ENCODE peak calls at places on chromosomes 13 and 19, in ten cellular contexts. Y, U, B, M, R, A, J, O, E and W are unnamed samples. For H3K4me1, the result is how much of the 10 kb centered on the place peaks cover.

GRCh38 chr19:49150106-49150943 is 4.9 kb downstream of the HRC start:
- DNase-seq in A (peak), B (peak), J (no peak), U (peak), R (peak), M (peak), O (no peak), E (peak), Y (no peak), W (peak)

GRCh38 chr19:42421591-42422031 is 5.6 kb downstream of the LIPE start:
- DNase-seq in Y (no peak), O (no peak), E (no peak), M (no peak), R (peak), J (no peak), U (no peak), B (peak), A (peak), W (no peak)

GRCh38 chr19:38642176-38642575 is 5.3 kb upstream of the ACTN4 start:
- DNase-seq in E (no peak), A (no peak), B (no peak), J (no peak), O (no peak), M (no peak), U (no peak), Y (no peak), R (no peak), W (no peak)

GRCh38 chr13:96075953-96076543 is 13.9 kb upstream of the HS6ST3 start:
- DNase-seq in R (no peak), B (peak), Y (no peak), J (no peak), E (no peak), U (no peak), M (no peak), A (no peak), O (no peak), W (no peak)

GRCh38 chr13:75760182-75760981 is 124.3 kb downstream of the LMO7 start:
- DNase-seq in B (peak), A (peak), M (no peak), R (no peak), E (no peak), Y (no peak), O (peak), U (no peak), J (peak), W (no peak)

GRCh38 chr19:1516395-1516753 is 3.6 kb upstream of the ADAMTSL5 start:
- DNase-seq in B (no peak), A (no peak), M (no peak), U (no peak), O (no peak), E (no peak), Y (no peak), R (no peak), J (no peak), W (no peak)

GRCh38 chr13:34577051-34577450 is 365.0 kb upstream of the NBEA start:
- DNase-seq in E (no peak), B (no peak), J (no peak), A (peak), R (no peak), M (no peak), U (no peak), O (no peak), Y (no peak), W (no peak)

GRCh38 chr13:98771838-98772611 is 19.6 kb upstream of the SLC15A1 start:
- DNase-seq in A (no peak), Y (no peak), B (no peak), R (no peak), E (no peak), J (no peak), U (no peak), O (no peak), M (no peak), W (no peak)

GRCh38 chr19:1624458-1624857 is 19.2 kb upstream of the UQCR11 start:
- DNase-seq in O (peak), E (peak), J (peak), B (peak), R (peak), M (no peak), A (no peak), Y (no peak), U (peak), W (peak)

GRCh38 chr13:42487221-42487620 is 86.7 kb upstream of the TNFSF11 start:
- DNase-seq in O (no peak), B (no peak), A (no peak), J (no peak), U (no peak), R (no peak), Y (no peak), M (no peak), E (no peak), W (no peak)

GRCh38 chr19:31253816-31254551 is 95.3 kb downstream of the TSHZ3 start:
- DNase-seq in M (no peak), Y (no peak), O (no peak), B (no peak), E (no peak), U (no peak), J (no peak), R (no peak), A (peak), W (no peak)

GRCh38 chr13:42574435-42575311 is 721 bp downstream of the TNFSF11 start:
- DNase-seq in O (peak), A (no peak), E (no peak), Y (no peak), J (peak), U (no peak), R (no peak), M (no peak), B (no peak), W (peak)

GRCh38 chr13:90261343-90261742 is 1086.1 kb upstream of the MIR17HG start:
- DNase-seq in U (no peak), O (no peak), Y (no peak), E (no peak), J (no peak), R (no peak), A (no peak), B (no peak), M (no peak), W (no peak)

GRCh38 chr13:113408562-113408961 is 44.6 kb upstream of the GRTP1 start:
- DNase-seq in O (no peak), R (no peak), J (no peak), A (no peak), M (peak), B (no peak), U (no peak), E (no peak), Y (no peak), W (no peak)

GRCh38 chr13:99191900-99192399 is 8.7 kb upstream of the UBAC2 start:
- DNase-seq in O (no peak), E (no peak), J (no peak), Y (no peak), M (no peak), R (no peak), A (no peak), U (no peak), B (no peak), W (no peak)

GRCh38 chr13:78657699-78658629 is 991 bp downstream of the OBI1 start:
- DNase-seq in O (no peak), U (no peak), M (no peak), Y (no peak), R (no peak), B (peak), J (no peak), E (no peak), A (peak), W (no peak)

GRCh38 chr19:44745386-44745831 is 3.1 kb upstream of the BCL3 start:
- DNase-seq in R (peak), Y (no peak), J (no peak), U (peak), A (peak), M (peak), O (no peak), B (no peak), E (peak), W (no peak)

GRCh38 chr13:47039106-47039505 is 142.3 kb upstream of the HTR2A start:
- DNase-seq in R (no peak), U (no peak), B (no peak), O (no peak), E (no peak), M (no peak), A (peak), Y (no peak), J (no peak), W (no peak)

GRCh38 chr13:32135655-32136054 is 104.1 kb downstream of the FRY start:
- DNase-seq in B (no peak), J (no peak), U (no peak), Y (no peak), M (no peak), E (no peak), R (no peak), A (peak), O (no peak), W (no peak)

GRCh38 chr19:48108997-48109782 is 1.4 kb downstream of the PLA2G4C start:
- DNase-seq in E (no peak), B (no peak), J (no peak), Y (no peak), O (no peak), A (no peak), R (no peak), M (no peak), U (no peak), W (no peak)

GRCh38 chr19:48113190-48113917 is 2.7 kb upstream of the PLA2G4C start:
- DNase-seq in B (no peak), O (no peak), R (no peak), U (no peak), J (no peak), A (peak), E (no peak), M (no peak), Y (no peak), W (no peak)

GRCh38 chr19:48110350-48110966 is at the start of gene PLA2G4C:
- DNase-seq in M (peak), O (peak), Y (peak), B (peak), J (peak), A (peak), U (peak), R (peak), E (peak), W (peak)

GRCh38 chr19:48111280-48111679 is 663 bp upstream of the PLA2G4C start:
- DNase-seq in M (no peak), O (no peak), J (no peak), R (no peak), E (no peak), U (no peak), A (no peak), B (no peak), Y (no peak), W (no peak)
- H3K27ac ChIP-seq in M (peak), O (no peak), J (no peak), R (peak), E (peak), U (peak), A (no peak), B (peak), Y (peak), W (no peak)

DNA sequence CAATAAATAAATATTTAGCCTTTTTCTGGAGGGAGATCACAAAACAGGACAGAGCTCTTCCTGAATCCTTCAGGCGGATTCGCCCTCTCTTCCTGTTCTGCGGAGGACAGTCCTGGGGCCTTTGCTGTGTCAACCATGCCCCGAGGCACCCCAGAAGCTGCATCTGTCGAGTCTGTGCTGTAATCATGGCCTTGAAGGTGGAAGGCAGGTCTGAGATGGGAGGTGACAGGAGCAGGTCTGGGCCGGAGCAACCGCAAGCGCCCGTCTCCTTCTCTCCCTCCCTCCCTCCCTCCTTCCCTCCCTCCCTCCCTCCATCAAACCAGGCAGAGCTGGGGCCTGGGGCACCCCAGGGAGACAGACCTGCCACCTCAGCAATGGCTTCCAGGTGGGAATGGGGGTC is 4.6 kb upstream of the FXYD3 start:
- DNase-seq in A (peak), J (no peak), E (no peak), B (no peak), O (no peak), R (no peak), Y (no peak), M (no peak), U (no peak), W (no peak)
- H3K4me1 ChIP-seq in A (half or more), J (under half), E (under half), B (under half), O (under half), R (under half), Y (under half), M (under half), U (under half), W (under half)

GRCh38 chr19:3360494-3361383 is 5.6 kb upstream of the NFIC start:
- DNase-seq in O (peak), J (peak), U (peak), R (peak), Y (no peak), B (peak), M (peak), E (peak), A (no peak), W (peak)

GRCh38 chr19:3363841-3364500 is 2.4 kb upstream of the NFIC start:
- DNase-seq in E (no peak), J (no peak), U (no peak), O (no peak), M (no peak), A (no peak), Y (no peak), R (no peak), B (no peak), W (no peak)

GRCh38 chr19:3362217-3362907 is 4.0 kb upstream of the NFIC start:
- DNase-seq in J (no peak), B (no peak), O (no peak), A (no peak), M (no peak), R (no peak), E (no peak), Y (no peak), U (no peak), W (no peak)

GRCh38 chr19:3359850-3360493 is 6.4 kb upstream of the NFIC start:
- DNase-seq in U (no peak), Y (no peak), J (no peak), O (peak), A (no peak), B (no peak), E (no peak), R (no peak), M (peak), W (no peak)

GRCh38 chr19:3361384-3362216 is 4.8 kb upstream of the NFIC start:
- DNase-seq in B (no peak), U (no peak), R (peak), E (no peak), O (no peak), Y (no peak), M (no peak), A (no peak), J (no peak), W (no peak)
- H3K27ac ChIP-seq in B (no peak), U (peak), R (peak), E (peak), O (peak), Y (peak), M (peak), A (no peak), J (peak), W (no peak)

DNA sequence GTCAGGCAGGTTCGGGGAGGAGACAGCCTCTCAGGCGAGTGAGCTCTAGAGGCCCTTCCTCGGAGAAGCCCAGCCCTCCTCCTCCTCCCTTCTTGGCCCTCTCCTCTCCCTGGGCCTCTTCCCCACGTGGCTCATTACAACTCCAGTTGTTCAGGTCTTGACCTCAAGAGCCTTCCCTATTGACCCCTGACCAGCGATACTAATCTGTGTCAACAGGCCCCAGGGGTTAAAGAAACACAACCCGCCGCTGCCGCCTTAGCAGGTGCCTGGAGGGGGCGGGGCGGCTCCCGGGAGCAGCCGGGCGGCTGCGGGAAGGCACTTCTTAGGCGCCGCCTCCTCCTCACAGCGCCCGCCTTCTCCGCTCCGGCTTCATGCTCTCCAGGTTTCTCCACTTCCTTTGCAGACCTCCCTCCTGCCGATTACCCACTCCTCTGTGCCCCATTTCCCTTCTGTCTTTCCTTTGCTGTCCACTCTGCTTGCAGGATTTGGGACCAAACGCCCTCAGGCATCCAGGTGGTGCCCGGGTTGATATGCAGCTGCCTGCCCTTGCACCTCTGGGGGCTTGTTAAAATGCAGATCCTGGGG is 51.0 kb downstream of the LYL1 start:
- DNase-seq in Y (no peak), M (peak), E (no peak), A (peak), B (peak), J (no peak), U (peak), O (no peak), R (peak), W (no peak)
- H3K4me1 ChIP-seq in Y (half or more), M (half or more), E (under half), A (half or more), B (half or more), J (under half), U (half or more), O (under half), R (under half), W (under half)

GRCh38 chr13:40673061-40673397 is 6.6 kb upstream of the FOXO1 start:
- DNase-seq in E (no peak), Y (no peak), O (no peak), U (no peak), J (no peak), R (no peak), B (no peak), M (no peak), A (no peak), W (no peak)
- H3K27ac ChIP-seq in E (no peak), Y (no peak), O (no peak), U (no peak), J (no peak), R (no peak), B (peak), M (no peak), A (peak), W (no peak)

DNA sequence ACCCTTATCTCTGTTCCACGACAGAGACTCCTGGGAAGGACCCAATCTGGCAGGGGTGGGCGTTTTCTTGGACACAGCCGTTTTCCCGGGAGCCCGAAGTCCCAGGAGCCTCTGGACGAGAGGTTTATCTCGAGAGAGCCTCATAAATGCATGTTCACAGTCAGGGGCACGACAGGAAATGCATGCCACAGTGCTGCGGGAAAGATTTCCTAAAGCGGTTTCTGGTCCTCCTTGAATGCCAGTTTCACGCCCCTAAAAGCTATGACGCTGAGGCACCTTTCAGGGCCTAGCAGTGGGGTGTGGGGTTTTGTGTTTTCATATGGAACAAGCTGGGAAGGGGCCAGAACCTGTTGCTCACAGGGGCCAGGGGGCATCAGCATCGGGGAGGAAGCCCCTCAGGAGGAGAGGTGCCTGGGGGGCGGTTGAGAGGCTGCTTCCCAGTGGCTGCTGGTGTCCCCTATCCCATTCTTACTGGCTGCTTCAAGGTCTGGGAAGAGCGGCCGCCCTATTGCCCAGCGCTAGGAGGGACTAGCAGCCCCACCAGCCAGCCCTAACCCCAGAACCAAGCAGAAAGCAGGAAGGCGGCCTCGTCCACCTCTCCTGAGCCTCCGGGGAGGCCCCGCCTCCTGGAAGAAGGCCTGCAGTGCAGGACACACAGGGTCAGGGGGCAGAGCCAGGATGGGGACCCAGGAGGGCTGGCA is 157.0 kb downstream of the KDM4B start:
- DNase-seq in E (no peak), R (no peak), B (no peak), U (no peak), A (no peak), J (no peak), O (no peak), Y (no peak), M (no peak), W (peak)
- H3K4me1 ChIP-seq in E (under half), R (under half), B (under half), U (under half), A (under half), J (under half), O (under half), Y (under half), M (under half), W (under half)